ENCODE peak calls at places on chromosome 17, in ten cellular contexts. One of them, this sample, is unnamed.

GRCh38 chr17:9644910-9645751 is at the start of gene USP43:
- DNase-seq in NCI-H1105 treated with DMSO at 0.1 percent for 48 hours: peak; percentile 80
- DNase-seq in RWPE1: peak; percentile 84
- DNase-seq in stimulated activated CD4-positive, alpha-beta T cell treated with anti-CD3 and anti-CD28 coated beads, Interleukin-1b, Interleukin-23, amount 100 ng/mL, for 1 hour: no peak
- DNase-seq in NCI-H1436: peak; percentile 34
- DNase-seq in CD8-positive, alpha-beta memory T cell: no peak
- DNase-seq in IMR-90: no peak
- DNase-seq in pancreas: peak; percentile 74
- DNase-seq in hypothalamus: no peak
- DNase-seq in HT1080: no peak
- DNase-seq in this sample: no peak

GRCh38 chr17:5361426-5361825 is 58.0 kb downstream of the NUP88 start:
- DNase-seq in NCI-H1436: no peak
- DNase-seq in pancreas: no peak
- DNase-seq in NCI-H1105 treated with DMSO at 0.1 percent for 48 hours: no peak
- DNase-seq in HT1080: no peak
- DNase-seq in stimulated activated CD4-positive, alpha-beta T cell treated with anti-CD3 and anti-CD28 coated beads, Interleukin-1b, Interleukin-23, amount 100 ng/mL, for 1 hour: no peak
- DNase-seq in hypothalamus: no peak
- DNase-seq in IMR-90: no peak
- DNase-seq in RWPE1: no peak
- DNase-seq in CD8-positive, alpha-beta memory T cell: no peak
- DNase-seq in this sample: no peak

GRCh38 chr17:45931677-45932076 is 37.3 kb downstream of the MAPT start:
- DNase-seq in NCI-H1105 treated with DMSO at 0.1 percent for 48 hours: no peak
- DNase-seq in HT1080: no peak
- DNase-seq in pancreas: no peak
- DNase-seq in hypothalamus: no peak
- DNase-seq in NCI-H1436: no peak
- DNase-seq in stimulated activated CD4-positive, alpha-beta T cell treated with anti-CD3 and anti-CD28 coated beads, Interleukin-1b, Interleukin-23, amount 100 ng/mL, for 1 hour: no peak
- DNase-seq in RWPE1: no peak
- DNase-seq in IMR-90: no peak
- DNase-seq in CD8-positive, alpha-beta memory T cell: no peak
- DNase-seq in this sample: no peak

GRCh38 chr17:78798695-78799559 is 16.9 kb upstream of the CYTH1 start:
- DNase-seq in CD8-positive, alpha-beta memory T cell: no peak
- DNase-seq in HT1080: no peak
- DNase-seq in pancreas: no peak
- DNase-seq in RWPE1: no peak
- DNase-seq in NCI-H1436: peak; percentile 15
- DNase-seq in stimulated activated CD4-positive, alpha-beta T cell treated with anti-CD3 and anti-CD28 coated beads, Interleukin-1b, Interleukin-23, amount 100 ng/mL, for 1 hour: no peak
- DNase-seq in NCI-H1105 treated with DMSO at 0.1 percent for 48 hours: no peak
- DNase-seq in hypothalamus: no peak
- DNase-seq in IMR-90: peak; percentile 13
- DNase-seq in this sample: peak; percentile 64

GRCh38 chr17:59427425-59427921 is 96.0 kb downstream of the YPEL2 start:
- DNase-seq in stimulated activated CD4-positive, alpha-beta T cell treated with anti-CD3 and anti-CD28 coated beads, Interleukin-1b, Interleukin-23, amount 100 ng/mL, for 1 hour: no peak
- DNase-seq in RWPE1: no peak
- DNase-seq in HT1080: peak; percentile 82
- DNase-seq in NCI-H1436: no peak
- DNase-seq in IMR-90: peak; percentile 45
- DNase-seq in hypothalamus: no peak
- DNase-seq in CD8-positive, alpha-beta memory T cell: no peak
- DNase-seq in NCI-H1105 treated with DMSO at 0.1 percent for 48 hours: no peak
- DNase-seq in pancreas: no peak
- DNase-seq in this sample: peak; percentile 60

GRCh38 chr17:38428643-38429371 is 543 bp downstream of the ARHGAP23 start:
- DNase-seq in pancreas: peak; percentile 40
- DNase-seq in NCI-H1436: no peak
- DNase-seq in hypothalamus: peak; percentile 81
- DNase-seq in CD8-positive, alpha-beta memory T cell: peak; percentile 10
- DNase-seq in stimulated activated CD4-positive, alpha-beta T cell treated with anti-CD3 and anti-CD28 coated beads, Interleukin-1b, Interleukin-23, amount 100 ng/mL, for 1 hour: no peak
- DNase-seq in RWPE1: peak; percentile 70
- DNase-seq in NCI-H1105 treated with DMSO at 0.1 percent for 48 hours: no peak
- DNase-seq in IMR-90: peak; percentile 46
- DNase-seq in HT1080: peak; percentile 68
- DNase-seq in this sample: no peak

GRCh38 chr17:48213797-48214196 is 106.2 kb downstream of the SNX11 start:
- DNase-seq in pancreas: no peak
- DNase-seq in CD8-positive, alpha-beta memory T cell: no peak
- DNase-seq in NCI-H1436: no peak
- DNase-seq in RWPE1: no peak
- DNase-seq in IMR-90: no peak
- DNase-seq in HT1080: no peak
- DNase-seq in hypothalamus: no peak
- DNase-seq in stimulated activated CD4-positive, alpha-beta T cell treated with anti-CD3 and anti-CD28 coated beads, Interleukin-1b, Interleukin-23, amount 100 ng/mL, for 1 hour: no peak
- DNase-seq in NCI-H1105 treated with DMSO at 0.1 percent for 48 hours: no peak
- DNase-seq in this sample: no peak

GRCh38 chr17:16250635-16251034 is 33.6 kb downstream of the PIGL start:
- DNase-seq in NCI-H1105 treated with DMSO at 0.1 percent for 48 hours: no peak
- DNase-seq in IMR-90: peak; percentile 60
- DNase-seq in HT1080: no peak
- DNase-seq in CD8-positive, alpha-beta memory T cell: no peak
- DNase-seq in hypothalamus: no peak
- DNase-seq in RWPE1: no peak
- DNase-seq in NCI-H1436: no peak
- DNase-seq in pancreas: peak; percentile 19
- DNase-seq in stimulated activated CD4-positive, alpha-beta T cell treated with anti-CD3 and anti-CD28 coated beads, Interleukin-1b, Interleukin-23, amount 100 ng/mL, for 1 hour: no peak
- DNase-seq in this sample: no peak

GRCh38 chr17:18860161-18860972 is 2.4 kb downstream of the PRPSAP2 start:
- DNase-seq in pancreas: peak; percentile 8
- DNase-seq in RWPE1: peak; percentile 38
- DNase-seq in hypothalamus: no peak
- DNase-seq in CD8-positive, alpha-beta memory T cell: no peak
- DNase-seq in NCI-H1436: no peak
- DNase-seq in stimulated activated CD4-positive, alpha-beta T cell treated with anti-CD3 and anti-CD28 coated beads, Interleukin-1b, Interleukin-23, amount 100 ng/mL, for 1 hour: no peak
- DNase-seq in IMR-90: peak; percentile 58
- DNase-seq in NCI-H1105 treated with DMSO at 0.1 percent for 48 hours: no peak
- DNase-seq in HT1080: no peak
- DNase-seq in this sample: no peak

GRCh38 chr17:12627776-12628491 is 37.8 kb upstream of the MYOCD start:
- DNase-seq in RWPE1: no peak
- DNase-seq in IMR-90: peak; percentile 83
- DNase-seq in NCI-H1105 treated with DMSO at 0.1 percent for 48 hours: no peak
- DNase-seq in stimulated activated CD4-positive, alpha-beta T cell treated with anti-CD3 and anti-CD28 coated beads, Interleukin-1b, Interleukin-23, amount 100 ng/mL, for 1 hour: no peak
- DNase-seq in NCI-H1436: no peak
- DNase-seq in CD8-positive, alpha-beta memory T cell: no peak
- DNase-seq in HT1080: no peak
- DNase-seq in hypothalamus: no peak
- DNase-seq in pancreas: no peak
- DNase-seq in this sample: no peak

GRCh38 chr17:1767358-1767757 is 5.5 kb downstream of the SERPINF1 start:
- DNase-seq in HT1080: no peak
- DNase-seq in CD8-positive, alpha-beta memory T cell: no peak
- DNase-seq in pancreas: no peak
- DNase-seq in NCI-H1436: no peak
- DNase-seq in stimulated activated CD4-positive, alpha-beta T cell treated with anti-CD3 and anti-CD28 coated beads, Interleukin-1b, Interleukin-23, amount 100 ng/mL, for 1 hour: no peak
- DNase-seq in RWPE1: no peak
- DNase-seq in IMR-90: no peak
- DNase-seq in hypothalamus: no peak
- DNase-seq in NCI-H1105 treated with DMSO at 0.1 percent for 48 hours: no peak
- DNase-seq in this sample: no peak

GRCh38 chr17:50134206-50135110 is 4.5 kb upstream of the SAMD14 start:
- DNase-seq in hypothalamus: no peak
- DNase-seq in HT1080: no peak
- DNase-seq in stimulated activated CD4-positive, alpha-beta T cell treated with anti-CD3 and anti-CD28 coated beads, Interleukin-1b, Interleukin-23, amount 100 ng/mL, for 1 hour: no peak
- DNase-seq in IMR-90: no peak
- DNase-seq in NCI-H1105 treated with DMSO at 0.1 percent for 48 hours: no peak
- DNase-seq in NCI-H1436: no peak
- DNase-seq in CD8-positive, alpha-beta memory T cell: no peak
- DNase-seq in pancreas: no peak
- DNase-seq in RWPE1: no peak
- DNase-seq in this sample: no peak

GRCh38 chr17:70329751-70330150 is 160.4 kb downstream of the KCNJ2 start:
- DNase-seq in pancreas: no peak
- DNase-seq in NCI-H1436: peak; percentile 9
- DNase-seq in HT1080: no peak
- DNase-seq in IMR-90: no peak
- DNase-seq in stimulated activated CD4-positive, alpha-beta T cell treated with anti-CD3 and anti-CD28 coated beads, Interleukin-1b, Interleukin-23, amount 100 ng/mL, for 1 hour: no peak
- DNase-seq in CD8-positive, alpha-beta memory T cell: no peak
- DNase-seq in hypothalamus: no peak
- DNase-seq in RWPE1: no peak
- DNase-seq in NCI-H1105 treated with DMSO at 0.1 percent for 48 hours: peak; percentile 85
- DNase-seq in this sample: no peak

GRCh38 chr17:45851464-45851863 is 6.8 kb downstream of the SPPL2C start:
- DNase-seq in pancreas: no peak
- DNase-seq in NCI-H1105 treated with DMSO at 0.1 percent for 48 hours: no peak
- DNase-seq in stimulated activated CD4-positive, alpha-beta T cell treated with anti-CD3 and anti-CD28 coated beads, Interleukin-1b, Interleukin-23, amount 100 ng/mL, for 1 hour: no peak
- DNase-seq in IMR-90: no peak
- DNase-seq in hypothalamus: no peak
- DNase-seq in NCI-H1436: no peak
- DNase-seq in HT1080: no peak
- DNase-seq in CD8-positive, alpha-beta memory T cell: no peak
- DNase-seq in RWPE1: no peak
- DNase-seq in this sample: no peak

GRCh38 chr17:80872999-80873951 is 118.4 kb upstream of the CHMP6 start:
- DNase-seq in stimulated activated CD4-positive, alpha-beta T cell treated with anti-CD3 and anti-CD28 coated beads, Interleukin-1b, Interleukin-23, amount 100 ng/mL, for 1 hour: no peak
- DNase-seq in pancreas: no peak
- DNase-seq in HT1080: no peak
- DNase-seq in NCI-H1105 treated with DMSO at 0.1 percent for 48 hours: no peak
- DNase-seq in IMR-90: no peak
- DNase-seq in hypothalamus: no peak
- DNase-seq in NCI-H1436: no peak
- DNase-seq in RWPE1: no peak
- DNase-seq in CD8-positive, alpha-beta memory T cell: no peak
- DNase-seq in this sample: peak; percentile 63

GRCh38 chr17:39952665-39953470 is 9.9 kb upstream of the GSDMA start:
- DNase-seq in NCI-H1105 treated with DMSO at 0.1 percent for 48 hours: peak; percentile 92
- DNase-seq in HT1080: peak; percentile 56
- DNase-seq in pancreas: peak; percentile 97
- DNase-seq in CD8-positive, alpha-beta memory T cell: peak; percentile 95
- DNase-seq in stimulated activated CD4-positive, alpha-beta T cell treated with anti-CD3 and anti-CD28 coated beads, Interleukin-1b, Interleukin-23, amount 100 ng/mL, for 1 hour: peak; percentile 97
- DNase-seq in NCI-H1436: peak; percentile 99
- DNase-seq in IMR-90: peak; percentile 92
- DNase-seq in hypothalamus: peak; percentile 100
- DNase-seq in RWPE1: peak; percentile 96
- DNase-seq in this sample: peak; percentile 94

GRCh38 chr17:55448681-55449080 is 27.0 kb upstream of the MMD start:
- DNase-seq in HT1080: no peak
- DNase-seq in NCI-H1436: no peak
- DNase-seq in CD8-positive, alpha-beta memory T cell: no peak
- DNase-seq in pancreas: no peak
- DNase-seq in hypothalamus: no peak
- DNase-seq in RWPE1: no peak
- DNase-seq in stimulated activated CD4-positive, alpha-beta T cell treated with anti-CD3 and anti-CD28 coated beads, Interleukin-1b, Interleukin-23, amount 100 ng/mL, for 1 hour: no peak
- DNase-seq in IMR-90: peak; percentile 75
- DNase-seq in NCI-H1105 treated with DMSO at 0.1 percent for 48 hours: no peak
- DNase-seq in this sample: no peak